ENCODE peak calls at places on chromosomes 5 and 9, in ten cellular contexts. P is astrocyte of the spinal cord; L is amniotic stem cell; A is nephron progenitor cell; F is activated CD8-positive, alpha-beta memory T cell treated with anti-CD3 and anti-CD28 coated beads, Interleukin-2, amount 50 U/mL, for 48 hours; Q is activated naive CD8-positive, alpha-beta T cell treated with anti-CD3 and anti-CD28 coated beads, Interleukin-2, amount 50 U/mL, for 24 hours; T is EL; U is HFFc6; M is KG1; D is stimulated activated CD4-positive, alpha-beta T cell treated with anti-CD3 and anti-CD28 coated beads, Interleukin-4, amount 100 ng/mL, for 48 hours. Z is an unnamed sample.

GRCh38 chr5:154642499-154643245 is 112.5 kb upstream of the LARP1 start:
- DNase-seq in P (peak; percentile 30), L (no peak), A (no peak), F (no peak), Q (no peak), T (peak; percentile 38), U (peak; percentile 15), M (no peak), D (no peak), Z (peak; percentile 34)

GRCh38 chr9:135067091-135067710 is 20.3 kb upstream of the OLFM1 start:
- DNase-seq in P (no peak), L (no peak), A (no peak), F (no peak), Q (no peak), T (no peak), U (no peak), M (no peak), D (no peak), Z (no peak)

GRCh38 chr5:31530541-31531265 is 1.2 kb downstream of the DROSHA start:
- DNase-seq in P (no peak), L (no peak), A (no peak), F (no peak), Q (no peak), T (peak; percentile 65), U (peak; percentile 36), M (no peak), D (no peak), Z (no peak)

GRCh38 chr5:125061726-125062125 is 315.3 kb upstream of the ZNF608 start:
- DNase-seq in P (no peak), L (no peak), A (no peak), F (no peak), Q (no peak), T (no peak), U (no peak), M (no peak), D (no peak), Z (no peak)

GRCh38 chr5:155974369-155974768 is 352.6 kb upstream of the SGCD start:
- DNase-seq in P (no peak), L (no peak), A (no peak), F (no peak), Q (no peak), T (no peak), U (no peak), M (no peak), D (no peak), Z (no peak)

GRCh38 chr5:102771435-102771834 is 16.3 kb downstream of the PAM start:
- DNase-seq in P (no peak), L (no peak), A (no peak), F (no peak), Q (no peak), T (no peak), U (no peak), M (no peak), D (no peak), Z (no peak)

GRCh38 chr9:110918316-110919054 is 119.8 kb downstream of the LPAR1 start:
- DNase-seq in P (peak; percentile 88), L (peak; percentile 19), A (no peak), F (no peak), Q (no peak), T (peak; percentile 84), U (peak; percentile 62), M (no peak), D (no peak), Z (peak; percentile 39)

GRCh38 chr5:160937570-160937969 is 85.6 kb upstream of the ATP10B start:
- DNase-seq in P (no peak), L (no peak), A (no peak), F (no peak), Q (no peak), T (no peak), U (no peak), M (no peak), D (no peak), Z (no peak)

GRCh38 chr9:135884328-135885035 is 22.9 kb downstream of the CAMSAP1 start:
- DNase-seq in P (peak; percentile 58), L (no peak), A (no peak), F (no peak), Q (no peak), T (peak; percentile 48), U (peak; percentile 60), M (no peak), D (no peak), Z (peak; percentile 27)

GRCh38 chr9:108565651-108566378 is 290.0 kb downstream of the ACTL7B start:
- DNase-seq in P (peak; percentile 86), L (peak; percentile 68), A (peak; percentile 49), F (no peak), Q (no peak), T (peak; percentile 87), U (peak; percentile 74), M (peak; percentile 17), D (no peak), Z (peak; percentile 77)

GRCh38 chr5:1543398-1544293 is 19.9 kb upstream of the LPCAT1 start:
- DNase-seq in P (no peak), L (no peak), A (no peak), F (peak; percentile 35), Q (no peak), T (no peak), U (no peak), M (no peak), D (no peak), Z (peak; percentile 19)

GRCh38 chr9:126144617-126145456 is 181.8 kb upstream of the MVB12B start:
- DNase-seq in P (no peak), L (no peak), A (no peak), F (peak; percentile 33), Q (no peak), T (no peak), U (no peak), M (no peak), D (no peak), Z (no peak)

GRCh38 chr5:160382361-160382760 is 11.9 kb upstream of the C1QTNF2 start:
- DNase-seq in P (no peak), L (no peak), A (no peak), F (no peak), Q (no peak), T (no peak), U (no peak), M (no peak), D (no peak), Z (no peak)

GRCh38 chr9:35908484-35909125 is 685 bp upstream of the SPAAR start:
- DNase-seq in P (no peak), L (no peak), A (no peak), F (no peak), Q (no peak), T (no peak), U (no peak), M (no peak), D (no peak), Z (no peak)

GRCh38 chr5:24367211-24367610 is 277.6 kb downstream of the CDH10 start:
- DNase-seq in P (no peak), L (no peak), A (peak; percentile 12), F (no peak), Q (no peak), T (no peak), U (no peak), M (no peak), D (no peak), Z (peak; percentile 56)